ENCODE peak calls at places on chromosomes 13 and 19, in nine cellular contexts. H, U, E, G, P, N, O, I and K are unnamed samples.

GRCh38 chr13:37313383-37313782 is 207.9 kb upstream of the CSNK1A1L start:
- DNase-seq in H (no peak), U (no peak), E (no peak), G (peak; percentile 49), P (no peak), N (no peak), O (no peak), I (no peak), K (no peak)

GRCh38 chr19:18176367-18177310 is 3.0 kb downstream of the IFI30 start:
- DNase-seq in H (no peak), U (no peak), E (no peak), G (peak; percentile 52), P (no peak), N (no peak), O (no peak), I (no peak), K (no peak)

GRCh38 chr13:26502826-26503225 is 54.7 kb upstream of the WASF3 start:
- DNase-seq in H (no peak), U (no peak), E (no peak), G (peak; percentile 85), P (no peak), N (no peak), O (no peak), I (no peak), K (no peak)

GRCh38 chr13:47945738-47946137 is 55.3 kb downstream of the SUCLA2 start:
- DNase-seq in H (no peak), U (no peak), E (no peak), G (no peak), P (no peak), N (no peak), O (no peak), I (no peak), K (no peak)

GRCh38 chr19:12789098-12789903 is 2.0 kb upstream of the JUNB start:
- DNase-seq in H (no peak), U (no peak), E (no peak), G (peak; percentile 89), P (peak; percentile 76), N (no peak), O (no peak), I (peak; percentile 12), K (peak; percentile 23)

GRCh38 chr13:113967729-113968462 is 6.0 kb downstream of the C13orf46 start:
- DNase-seq in H (peak; percentile 4), U (no peak), E (no peak), G (no peak), P (no peak), N (no peak), O (no peak), I (no peak), K (no peak)

GRCh38 chr13:89925107-89925506 is 1422.4 kb upstream of the MIR17HG start:
- DNase-seq in H (no peak), U (peak; percentile 50), E (no peak), G (no peak), P (no peak), N (peak; percentile 40), O (no peak), I (no peak), K (no peak)

GRCh38 chr19:35261356-35262100 is 7.2 kb upstream of the USF2 start:
- DNase-seq in H (no peak), U (no peak), E (no peak), G (peak; percentile 53), P (no peak), N (no peak), O (no peak), I (no peak), K (no peak)

GRCh38 chr13:113029487-113030258 is 60.7 kb downstream of the MCF2L start:
- DNase-seq in H (no peak), U (no peak), E (no peak), G (no peak), P (no peak), N (no peak), O (no peak), I (no peak), K (peak; percentile 33)

GRCh38 chr13:45402641-45403040 is 15.5 kb downstream of the SLC25A30 start:
- DNase-seq in H (no peak), U (no peak), E (no peak), G (no peak), P (no peak), N (no peak), O (no peak), I (no peak), K (no peak)